ENCODE peak calls at places on chromosomes 13 and 19, in ten cellular contexts. One of them, this sample, is unnamed.

GRCh38 chr19:44530777-44531176 is 1.3 kb upstream of the CEACAM20 start:
- DNase-seq in HFF-Myc: no peak
- DNase-seq in fibroblast of pulmonary artery: peak
- DNase-seq in CD8-positive, alpha-beta memory T cell: no peak
- DNase-seq in T-helper 9 cell: no peak
- DNase-seq in activated CD4-positive, alpha-beta T cell treated with anti-CD3 and anti-CD28 coated beads, Interleukin-2, amount 10 ng/mL, durations not matched to agents 24 days and 14 days: no peak
- DNase-seq in putamen: no peak
- DNase-seq in cardiac fibroblast: peak
- DNase-seq in H54: no peak
- DNase-seq in upper lobe of right lung: no peak
- DNase-seq in this sample: no peak

GRCh38 chr13:45301263-45301662 is 39.7 kb downstream of the TPT1 start:
- DNase-seq in HFF-Myc: no peak
- DNase-seq in fibroblast of pulmonary artery: no peak
- DNase-seq in CD8-positive, alpha-beta memory T cell: no peak
- DNase-seq in T-helper 9 cell: no peak
- DNase-seq in activated CD4-positive, alpha-beta T cell treated with anti-CD3 and anti-CD28 coated beads, Interleukin-2, amount 10 ng/mL, durations not matched to agents 24 days and 14 days: no peak
- DNase-seq in putamen: no peak
- DNase-seq in cardiac fibroblast: no peak
- DNase-seq in H54: no peak
- DNase-seq in upper lobe of right lung: no peak
- DNase-seq in this sample: no peak

GRCh38 chr13:27374650-27375049 is 49.8 kb upstream of the GTF3A start:
- DNase-seq in HFF-Myc: peak
- DNase-seq in fibroblast of pulmonary artery: peak
- DNase-seq in CD8-positive, alpha-beta memory T cell: peak
- DNase-seq in T-helper 9 cell: peak
- DNase-seq in activated CD4-positive, alpha-beta T cell treated with anti-CD3 and anti-CD28 coated beads, Interleukin-2, amount 10 ng/mL, durations not matched to agents 24 days and 14 days: peak
- DNase-seq in putamen: peak
- DNase-seq in cardiac fibroblast: peak
- DNase-seq in H54: peak
- DNase-seq in upper lobe of right lung: no peak
- DNase-seq in this sample: peak

GRCh38 chr19:47157455-47158321 is 27.1 kb downstream of the SAE1 start:
- DNase-seq in HFF-Myc: no peak
- DNase-seq in fibroblast of pulmonary artery: peak
- DNase-seq in CD8-positive, alpha-beta memory T cell: peak
- DNase-seq in T-helper 9 cell: no peak
- DNase-seq in activated CD4-positive, alpha-beta T cell treated with anti-CD3 and anti-CD28 coated beads, Interleukin-2, amount 10 ng/mL, durations not matched to agents 24 days and 14 days: peak
- DNase-seq in putamen: peak
- DNase-seq in cardiac fibroblast: peak
- DNase-seq in H54: peak
- DNase-seq in upper lobe of right lung: no peak
- DNase-seq in this sample: no peak

GRCh38 chr13:28357247-28357825 is 137.6 kb downstream of the FLT1 start:
- DNase-seq in HFF-Myc: no peak
- DNase-seq in fibroblast of pulmonary artery: no peak
- DNase-seq in CD8-positive, alpha-beta memory T cell: no peak
- DNase-seq in T-helper 9 cell: no peak
- DNase-seq in activated CD4-positive, alpha-beta T cell treated with anti-CD3 and anti-CD28 coated beads, Interleukin-2, amount 10 ng/mL, durations not matched to agents 24 days and 14 days: no peak
- DNase-seq in putamen: no peak
- DNase-seq in cardiac fibroblast: peak
- DNase-seq in H54: no peak
- DNase-seq in upper lobe of right lung: no peak
- DNase-seq in this sample: no peak

GRCh38 chr13:112885782-112886268 is 83.2 kb upstream of the MCF2L start:
- DNase-seq in HFF-Myc: peak
- DNase-seq in fibroblast of pulmonary artery: peak
- DNase-seq in CD8-positive, alpha-beta memory T cell: no peak
- DNase-seq in T-helper 9 cell: no peak
- DNase-seq in activated CD4-positive, alpha-beta T cell treated with anti-CD3 and anti-CD28 coated beads, Interleukin-2, amount 10 ng/mL, durations not matched to agents 24 days and 14 days: no peak
- DNase-seq in putamen: no peak
- DNase-seq in cardiac fibroblast: peak
- DNase-seq in H54: peak
- DNase-seq in upper lobe of right lung: peak
- DNase-seq in this sample: no peak

GRCh38 chr13:43522788-43523187 is 264.0 kb downstream of the ENOX1 start:
- DNase-seq in HFF-Myc: no peak
- DNase-seq in fibroblast of pulmonary artery: peak
- DNase-seq in CD8-positive, alpha-beta memory T cell: no peak
- DNase-seq in T-helper 9 cell: no peak
- DNase-seq in activated CD4-positive, alpha-beta T cell treated with anti-CD3 and anti-CD28 coated beads, Interleukin-2, amount 10 ng/mL, durations not matched to agents 24 days and 14 days: no peak
- DNase-seq in putamen: no peak
- DNase-seq in cardiac fibroblast: peak
- DNase-seq in H54: no peak
- DNase-seq in upper lobe of right lung: no peak
- DNase-seq in this sample: no peak

GRCh38 chr13:50396001-50396400 is 380.8 kb downstream of the KCNRG start:
- DNase-seq in HFF-Myc: no peak
- DNase-seq in fibroblast of pulmonary artery: no peak
- DNase-seq in CD8-positive, alpha-beta memory T cell: no peak
- DNase-seq in T-helper 9 cell: no peak
- DNase-seq in activated CD4-positive, alpha-beta T cell treated with anti-CD3 and anti-CD28 coated beads, Interleukin-2, amount 10 ng/mL, durations not matched to agents 24 days and 14 days: no peak
- DNase-seq in putamen: no peak
- DNase-seq in cardiac fibroblast: no peak
- DNase-seq in H54: no peak
- DNase-seq in upper lobe of right lung: no peak
- DNase-seq in this sample: no peak

GRCh38 chr13:40190656-40191100 is 475.8 kb downstream of the FOXO1 start:
- DNase-seq in HFF-Myc: peak
- DNase-seq in fibroblast of pulmonary artery: peak
- DNase-seq in CD8-positive, alpha-beta memory T cell: peak
- DNase-seq in T-helper 9 cell: peak
- DNase-seq in activated CD4-positive, alpha-beta T cell treated with anti-CD3 and anti-CD28 coated beads, Interleukin-2, amount 10 ng/mL, durations not matched to agents 24 days and 14 days: peak
- DNase-seq in putamen: peak
- DNase-seq in cardiac fibroblast: peak
- DNase-seq in H54: peak
- DNase-seq in upper lobe of right lung: no peak
- DNase-seq in this sample: peak

GRCh38 chr19:40165362-40165937 is 25.8 kb upstream of the MAP3K10 start:
- DNase-seq in HFF-Myc: no peak
- DNase-seq in fibroblast of pulmonary artery: peak
- DNase-seq in CD8-positive, alpha-beta memory T cell: peak
- DNase-seq in T-helper 9 cell: peak
- DNase-seq in activated CD4-positive, alpha-beta T cell treated with anti-CD3 and anti-CD28 coated beads, Interleukin-2, amount 10 ng/mL, durations not matched to agents 24 days and 14 days: peak
- DNase-seq in putamen: peak
- DNase-seq in cardiac fibroblast: peak
- DNase-seq in H54: peak
- DNase-seq in upper lobe of right lung: peak
- DNase-seq in this sample: peak

GRCh38 chr13:93744033-93744432 is 517.4 kb downstream of the GPC6 start:
- DNase-seq in HFF-Myc: no peak
- DNase-seq in fibroblast of pulmonary artery: no peak
- DNase-seq in CD8-positive, alpha-beta memory T cell: no peak
- DNase-seq in T-helper 9 cell: no peak
- DNase-seq in activated CD4-positive, alpha-beta T cell treated with anti-CD3 and anti-CD28 coated beads, Interleukin-2, amount 10 ng/mL, durations not matched to agents 24 days and 14 days: no peak
- DNase-seq in putamen: no peak
- DNase-seq in cardiac fibroblast: no peak
- DNase-seq in H54: no peak
- DNase-seq in upper lobe of right lung: no peak
- DNase-seq in this sample: no peak

GRCh38 chr19:29665826-29666633 is 769 bp downstream of the PLEKHF1 start:
- DNase-seq in HFF-Myc: no peak
- DNase-seq in fibroblast of pulmonary artery: peak
- DNase-seq in CD8-positive, alpha-beta memory T cell: peak
- DNase-seq in T-helper 9 cell: no peak
- DNase-seq in activated CD4-positive, alpha-beta T cell treated with anti-CD3 and anti-CD28 coated beads, Interleukin-2, amount 10 ng/mL, durations not matched to agents 24 days and 14 days: peak
- DNase-seq in putamen: no peak
- DNase-seq in cardiac fibroblast: peak
- DNase-seq in H54: no peak
- DNase-seq in upper lobe of right lung: peak
- DNase-seq in this sample: no peak

GRCh38 chr19:46898731-46899130 is 37.9 kb downstream of the ARHGAP35 start:
- DNase-seq in HFF-Myc: no peak
- DNase-seq in fibroblast of pulmonary artery: peak
- DNase-seq in CD8-positive, alpha-beta memory T cell: no peak
- DNase-seq in T-helper 9 cell: no peak
- DNase-seq in activated CD4-positive, alpha-beta T cell treated with anti-CD3 and anti-CD28 coated beads, Interleukin-2, amount 10 ng/mL, durations not matched to agents 24 days and 14 days: no peak
- DNase-seq in putamen: peak
- DNase-seq in cardiac fibroblast: peak
- DNase-seq in H54: no peak
- DNase-seq in upper lobe of right lung: no peak
- DNase-seq in this sample: no peak

GRCh38 chr19:31402931-31403330 is 53.7 kb upstream of the TSHZ3 start:
- DNase-seq in HFF-Myc: no peak
- DNase-seq in fibroblast of pulmonary artery: peak
- DNase-seq in CD8-positive, alpha-beta memory T cell: no peak
- DNase-seq in T-helper 9 cell: no peak
- DNase-seq in activated CD4-positive, alpha-beta T cell treated with anti-CD3 and anti-CD28 coated beads, Interleukin-2, amount 10 ng/mL, durations not matched to agents 24 days and 14 days: no peak
- DNase-seq in putamen: no peak
- DNase-seq in cardiac fibroblast: peak
- DNase-seq in H54: no peak
- DNase-seq in upper lobe of right lung: no peak
- DNase-seq in this sample: no peak

GRCh38 chr13:97459215-97459772 is 25.3 kb downstream of the RAP2A start:
- DNase-seq in HFF-Myc: no peak
- DNase-seq in fibroblast of pulmonary artery: no peak
- DNase-seq in CD8-positive, alpha-beta memory T cell: no peak
- DNase-seq in T-helper 9 cell: no peak
- DNase-seq in activated CD4-positive, alpha-beta T cell treated with anti-CD3 and anti-CD28 coated beads, Interleukin-2, amount 10 ng/mL, durations not matched to agents 24 days and 14 days: no peak
- DNase-seq in putamen: no peak
- DNase-seq in cardiac fibroblast: no peak
- DNase-seq in H54: no peak
- DNase-seq in upper lobe of right lung: no peak
- DNase-seq in this sample: no peak

GRCh38 chr19:5148794-5149190 is 179.9 kb downstream of the KDM4B start:
- DNase-seq in HFF-Myc: no peak
- DNase-seq in fibroblast of pulmonary artery: no peak
- DNase-seq in CD8-positive, alpha-beta memory T cell: no peak
- DNase-seq in T-helper 9 cell: no peak
- DNase-seq in activated CD4-positive, alpha-beta T cell treated with anti-CD3 and anti-CD28 coated beads, Interleukin-2, amount 10 ng/mL, durations not matched to agents 24 days and 14 days: no peak
- DNase-seq in putamen: no peak
- DNase-seq in cardiac fibroblast: no peak
- DNase-seq in H54: no peak
- DNase-seq in upper lobe of right lung: peak
- DNase-seq in this sample: no peak

GRCh38 chr19:12448808-12449207 is 8.0 kb upstream of the ZNF443 start:
- DNase-seq in HFF-Myc: no peak
- DNase-seq in fibroblast of pulmonary artery: no peak
- DNase-seq in CD8-positive, alpha-beta memory T cell: no peak
- DNase-seq in T-helper 9 cell: no peak
- DNase-seq in activated CD4-positive, alpha-beta T cell treated with anti-CD3 and anti-CD28 coated beads, Interleukin-2, amount 10 ng/mL, durations not matched to agents 24 days and 14 days: no peak
- DNase-seq in putamen: no peak
- DNase-seq in cardiac fibroblast: no peak
- DNase-seq in H54: no peak
- DNase-seq in upper lobe of right lung: no peak
- DNase-seq in this sample: no peak

GRCh38 chr13:26760835-26761582 is 423 bp upstream of the GPR12 start:
- DNase-seq in HFF-Myc: no peak
- DNase-seq in fibroblast of pulmonary artery: no peak
- DNase-seq in CD8-positive, alpha-beta memory T cell: no peak
- DNase-seq in T-helper 9 cell: no peak
- DNase-seq in activated CD4-positive, alpha-beta T cell treated with anti-CD3 and anti-CD28 coated beads, Interleukin-2, amount 10 ng/mL, durations not matched to agents 24 days and 14 days: no peak
- DNase-seq in putamen: peak
- DNase-seq in cardiac fibroblast: no peak
- DNase-seq in H54: no peak
- DNase-seq in upper lobe of right lung: no peak
- DNase-seq in this sample: no peak

GRCh38 chr19:32345261-32346207 is at the start of gene ZNF507:
- DNase-seq in HFF-Myc: no peak
- DNase-seq in fibroblast of pulmonary artery: peak
- DNase-seq in CD8-positive, alpha-beta memory T cell: peak
- DNase-seq in T-helper 9 cell: peak
- DNase-seq in activated CD4-positive, alpha-beta T cell treated with anti-CD3 and anti-CD28 coated beads, Interleukin-2, amount 10 ng/mL, durations not matched to agents 24 days and 14 days: peak
- DNase-seq in putamen: peak
- DNase-seq in cardiac fibroblast: peak
- DNase-seq in H54: peak
- DNase-seq in upper lobe of right lung: peak
- DNase-seq in this sample: peak

GRCh38 chr19:4066682-4067395 is at the start of gene ZBTB7A:
- DNase-seq in HFF-Myc: no peak
- DNase-seq in fibroblast of pulmonary artery: peak
- DNase-seq in CD8-positive, alpha-beta memory T cell: peak
- DNase-seq in T-helper 9 cell: peak
- DNase-seq in activated CD4-positive, alpha-beta T cell treated with anti-CD3 and anti-CD28 coated beads, Interleukin-2, amount 10 ng/mL, durations not matched to agents 24 days and 14 days: peak
- DNase-seq in putamen: peak
- DNase-seq in cardiac fibroblast: peak
- DNase-seq in H54: peak
- DNase-seq in upper lobe of right lung: peak
- DNase-seq in this sample: peak

GRCh38 chr13:44437356-44438233 is 64.0 kb downstream of the SERP2 start:
- DNase-seq in HFF-Myc: no peak
- DNase-seq in fibroblast of pulmonary artery: peak
- DNase-seq in CD8-positive, alpha-beta memory T cell: peak
- DNase-seq in T-helper 9 cell: no peak
- DNase-seq in activated CD4-positive, alpha-beta T cell treated with anti-CD3 and anti-CD28 coated beads, Interleukin-2, amount 10 ng/mL, durations not matched to agents 24 days and 14 days: no peak
- DNase-seq in putamen: peak
- DNase-seq in cardiac fibroblast: peak
- DNase-seq in H54: no peak
- DNase-seq in upper lobe of right lung: no peak
- DNase-seq in this sample: peak

GRCh38 chr13:96632536-96633320 is 361.5 kb downstream of the OXGR1 start:
- DNase-seq in HFF-Myc: no peak
- DNase-seq in fibroblast of pulmonary artery: peak
- DNase-seq in CD8-positive, alpha-beta memory T cell: no peak
- DNase-seq in T-helper 9 cell: no peak
- DNase-seq in activated CD4-positive, alpha-beta T cell treated with anti-CD3 and anti-CD28 coated beads, Interleukin-2, amount 10 ng/mL, durations not matched to agents 24 days and 14 days: no peak
- DNase-seq in putamen: no peak
- DNase-seq in cardiac fibroblast: peak
- DNase-seq in H54: no peak
- DNase-seq in upper lobe of right lung: no peak
- DNase-seq in this sample: no peak

GRCh38 chr19:35162471-35163326 is 8.2 kb downstream of the FXYD5 start:
- DNase-seq in HFF-Myc: no peak
- DNase-seq in fibroblast of pulmonary artery: no peak
- DNase-seq in CD8-positive, alpha-beta memory T cell: no peak
- DNase-seq in T-helper 9 cell: no peak
- DNase-seq in activated CD4-positive, alpha-beta T cell treated with anti-CD3 and anti-CD28 coated beads, Interleukin-2, amount 10 ng/mL, durations not matched to agents 24 days and 14 days: no peak
- DNase-seq in putamen: no peak
- DNase-seq in cardiac fibroblast: no peak
- DNase-seq in H54: no peak
- DNase-seq in upper lobe of right lung: no peak
- DNase-seq in this sample: no peak

GRCh38 chr13:107020393-107020792 is 452.5 kb upstream of the ARGLU1 start:
- DNase-seq in HFF-Myc: no peak
- DNase-seq in fibroblast of pulmonary artery: no peak
- DNase-seq in CD8-positive, alpha-beta memory T cell: no peak
- DNase-seq in T-helper 9 cell: no peak
- DNase-seq in activated CD4-positive, alpha-beta T cell treated with anti-CD3 and anti-CD28 coated beads, Interleukin-2, amount 10 ng/mL, durations not matched to agents 24 days and 14 days: no peak
- DNase-seq in putamen: no peak
- DNase-seq in cardiac fibroblast: no peak
- DNase-seq in H54: no peak
- DNase-seq in upper lobe of right lung: no peak
- DNase-seq in this sample: no peak

GRCh38 chr19:54952591-54953344 is 5.4 kb upstream of the NLRP7 start:
- DNase-seq in HFF-Myc: no peak
- DNase-seq in fibroblast of pulmonary artery: no peak
- DNase-seq in CD8-positive, alpha-beta memory T cell: no peak
- DNase-seq in T-helper 9 cell: no peak
- DNase-seq in activated CD4-positive, alpha-beta T cell treated with anti-CD3 and anti-CD28 coated beads, Interleukin-2, amount 10 ng/mL, durations not matched to agents 24 days and 14 days: no peak
- DNase-seq in putamen: no peak
- DNase-seq in cardiac fibroblast: peak
- DNase-seq in H54: peak
- DNase-seq in upper lobe of right lung: peak
- DNase-seq in this sample: no peak

GRCh38 chr13:31835932-31836331 is 96.6 kb downstream of the RXFP2 start:
- DNase-seq in HFF-Myc: peak
- DNase-seq in fibroblast of pulmonary artery: peak
- DNase-seq in CD8-positive, alpha-beta memory T cell: no peak
- DNase-seq in T-helper 9 cell: no peak
- DNase-seq in activated CD4-positive, alpha-beta T cell treated with anti-CD3 and anti-CD28 coated beads, Interleukin-2, amount 10 ng/mL, durations not matched to agents 24 days and 14 days: no peak
- DNase-seq in putamen: no peak
- DNase-seq in cardiac fibroblast: peak
- DNase-seq in H54: peak
- DNase-seq in upper lobe of right lung: no peak
- DNase-seq in this sample: no peak

GRCh38 chr19:821976-822773 is 420 bp upstream of the PLPPR3 start:
- DNase-seq in HFF-Myc: no peak
- DNase-seq in fibroblast of pulmonary artery: no peak
- DNase-seq in CD8-positive, alpha-beta memory T cell: no peak
- DNase-seq in T-helper 9 cell: no peak
- DNase-seq in activated CD4-positive, alpha-beta T cell treated with anti-CD3 and anti-CD28 coated beads, Interleukin-2, amount 10 ng/mL, durations not matched to agents 24 days and 14 days: no peak
- DNase-seq in putamen: no peak
- DNase-seq in cardiac fibroblast: no peak
- DNase-seq in H54: no peak
- DNase-seq in upper lobe of right lung: no peak
- DNase-seq in this sample: no peak

GRCh38 chr13:76758257-76758656 is 127.9 kb downstream of the KCTD12 start:
- DNase-seq in HFF-Myc: no peak
- DNase-seq in fibroblast of pulmonary artery: peak
- DNase-seq in CD8-positive, alpha-beta memory T cell: no peak
- DNase-seq in T-helper 9 cell: no peak
- DNase-seq in activated CD4-positive, alpha-beta T cell treated with anti-CD3 and anti-CD28 coated beads, Interleukin-2, amount 10 ng/mL, durations not matched to agents 24 days and 14 days: no peak
- DNase-seq in putamen: no peak
- DNase-seq in cardiac fibroblast: no peak
- DNase-seq in H54: no peak
- DNase-seq in upper lobe of right lung: no peak
- DNase-seq in this sample: no peak